ENCODE peak calls at places on chromosomes 3 and 15, in six cellular contexts. Q, U, P, C, V and X are unnamed samples.

GRCh38 chr3:127665586-127665985 is 7.2 kb upstream of the ABTB1 start:
- DNase-seq in Q (no peak), U (no peak), P (no peak), C (no peak), V (no peak), X (no peak)

GRCh38 chr15:71683401-71684274 is 126.7 kb upstream of the NR2E3 start:
- DNase-seq in Q (no peak), U (no peak), P (no peak), C (no peak), V (no peak), X (no peak)

GRCh38 chr3:45776291-45776576 is 20.1 kb downstream of the SLC6A20 start:
- DNase-seq in Q (no peak), U (no peak), P (no peak), C (no peak), V (no peak), X (no peak)

GRCh38 chr3:148229107-148229506 is 468.6 kb upstream of the AGTR1 start:
- DNase-seq in Q (no peak), U (no peak), P (no peak), C (no peak), V (no peak), X (no peak)

GRCh38 chr3:179292440-179292839 is 30.4 kb upstream of the ZNF639 start:
- DNase-seq in Q (no peak), U (peak), P (no peak), C (no peak), V (no peak), X (no peak)

GRCh38 chr3:174548841-174549623 is 310.1 kb upstream of the NAALADL2 start:
- DNase-seq in Q (no peak), U (no peak), P (no peak), C (no peak), V (no peak), X (no peak)

GRCh38 chr15:76258460-76258859 is 52.8 kb downstream of the ETFA start:
- DNase-seq in Q (no peak), U (no peak), P (no peak), C (no peak), V (no peak), X (no peak)

GRCh38 chr3:161348791-161349400 is 22.4 kb downstream of the SPTSSB start:
- DNase-seq in Q (no peak), U (no peak), P (no peak), C (no peak), V (no peak), X (no peak)

GRCh38 chr3:38157562-38157961 is 7.8 kb upstream of the OXSR1 start:
- DNase-seq in Q (no peak), U (no peak), P (no peak), C (no peak), V (no peak), X (no peak)

GRCh38 chr15:65466901-65467300 is 44.2 kb upstream of the IGDCC4 start:
- DNase-seq in Q (no peak), U (no peak), P (no peak), C (no peak), V (no peak), X (no peak)

GRCh38 chr3:183148056-183148455 is 14.5 kb downstream of the LAMP3 start:
- DNase-seq in Q (no peak), U (no peak), P (no peak), C (no peak), V (no peak), X (no peak)

GRCh38 chr3:52240059-52240885 is 1.3 kb upstream of the TWF2 start:
- DNase-seq in Q (peak), U (peak), P (peak), C (no peak), V (peak), X (no peak)

GRCh38 chr3:52238193-52238760 is 681 bp downstream of the TWF2 start:
- DNase-seq in Q (no peak), U (peak), P (no peak), C (no peak), V (peak), X (no peak)

GRCh38 chr3:52237659-52238172 is 1.2 kb downstream of the TWF2 start:
- DNase-seq in Q (peak), U (no peak), P (peak), C (no peak), V (peak), X (no peak)

GRCh38 chr3:52240886-52241244 is 1.9 kb upstream of the TWF2 start:
- DNase-seq in Q (no peak), U (no peak), P (no peak), C (no peak), V (no peak), X (no peak)

DNA sequence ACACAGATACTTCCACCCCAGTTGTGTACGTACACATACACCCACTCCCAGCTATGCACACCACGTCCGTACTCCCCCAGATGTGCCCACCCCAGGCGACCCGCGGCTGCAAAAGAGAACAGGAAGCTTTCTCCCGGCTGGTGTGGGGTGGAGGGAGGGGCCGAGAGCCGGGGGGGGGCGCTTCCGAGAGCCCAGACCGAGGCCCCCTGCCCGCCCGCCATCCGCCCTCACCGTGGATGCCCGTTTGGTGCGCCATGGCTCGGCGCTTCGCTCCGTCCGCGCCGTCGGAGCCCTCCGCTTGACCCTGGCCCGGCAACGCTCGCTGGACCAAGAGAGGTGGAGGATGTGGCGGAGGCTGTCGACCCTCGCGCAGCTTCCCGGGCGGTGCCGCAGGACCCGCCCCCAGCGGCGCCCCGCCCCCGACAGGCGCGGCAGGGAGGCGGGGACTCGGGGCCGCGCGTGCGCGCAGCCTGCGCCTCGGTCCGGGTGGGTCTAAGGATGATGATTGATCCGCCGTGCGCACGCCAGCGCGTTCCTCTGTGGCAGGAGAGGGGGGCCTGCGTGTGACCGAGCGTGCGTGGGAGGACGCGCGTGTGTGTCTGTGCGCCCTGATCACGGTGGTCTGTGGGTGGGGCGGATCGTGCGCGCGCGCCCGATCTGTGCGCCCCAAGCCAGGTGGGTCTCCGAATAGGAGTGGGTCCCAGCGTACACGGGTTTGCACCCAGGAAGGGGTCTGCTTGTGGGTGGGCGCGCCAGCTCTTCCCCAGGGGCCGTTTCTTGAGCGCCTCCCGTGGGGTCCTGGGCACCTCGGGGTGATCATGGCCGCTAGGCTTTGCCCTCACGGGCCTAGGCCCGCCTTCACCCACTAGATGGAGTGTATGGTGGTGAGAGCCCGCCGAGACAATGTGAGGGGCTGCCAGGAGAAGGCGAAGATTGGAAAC is at the start of gene TWF2:
- DNase-seq in Q (peak), U (peak), P (peak), C (peak), V (peak), X (no peak)
- H3K27ac ChIP-seq in Q (peak), U (peak), P (peak), C (peak), V (peak), X (peak)

GRCh38 chr3:30607032-30607833 is 832 bp downstream of the TGFBR2 start:
- DNase-seq in Q (peak), U (no peak), P (peak), C (peak), V (peak), X (no peak)
- H3K27ac ChIP-seq in Q (peak), U (peak), P (peak), C (peak), V (no peak), X (peak)

GRCh38 chr15:36617529-36618196 is 38.2 kb downstream of the CDIN1 start:
- DNase-seq in Q (no peak), U (no peak), P (no peak), C (no peak), V (no peak), X (no peak)

GRCh38 chr15:36614016-36614415 is 34.6 kb downstream of the CDIN1 start:
- DNase-seq in Q (peak), U (peak), P (no peak), C (no peak), V (peak), X (no peak)

GRCh38 chr15:36609793-36610192 is 30.4 kb downstream of the CDIN1 start:
- DNase-seq in Q (no peak), U (no peak), P (no peak), C (no peak), V (no peak), X (no peak)

GRCh38 chr15:36608166-36608565 is 28.7 kb downstream of the CDIN1 start:
- DNase-seq in Q (no peak), U (no peak), P (no peak), C (no peak), V (no peak), X (no peak)

GRCh38 chr15:36612063-36612788 is 32.8 kb downstream of the CDIN1 start:
- DNase-seq in Q (no peak), U (no peak), P (no peak), C (no peak), V (no peak), X (peak)
- H3K27ac ChIP-seq in Q (no peak), U (no peak), P (no peak), C (no peak), V (no peak), X (peak)

GRCh38 chr15:39267685-39268084 is 313.2 kb upstream of the THBS1 start:
- DNase-seq in Q (no peak), U (no peak), P (no peak), C (no peak), V (no peak), X (no peak)
- H3K27ac ChIP-seq in Q (no peak), U (no peak), P (no peak), C (no peak), V (no peak), X (no peak)